ENCODE peak calls at places on chromosome 1, in eight cellular contexts. F, H, G, K, Z, Q, Y and T are unnamed samples.

GRCh38 chr1:24903560-24903954 is 26.5 kb downstream of the RUNX3 start:
- DNase-seq in F (no peak), H (no peak), G (no peak), K (no peak), Z (no peak), Q (no peak), Y (no peak), T (no peak)

GRCh38 chr1:229347528-229347927 is 4.7 kb upstream of the CCSAP start:
- DNase-seq in F (no peak), H (no peak), G (no peak), K (no peak), Z (no peak), Q (no peak), Y (no peak), T (no peak)

GRCh38 chr1:58815680-58816071 is 31.8 kb upstream of the JUN start:
- DNase-seq in F (no peak), H (no peak), G (no peak), K (peak), Z (no peak), Q (no peak), Y (no peak), T (no peak)

GRCh38 chr1:197180252-197180878 is 33.9 kb upstream of the ASPM start:
- DNase-seq in F (no peak), H (peak), G (no peak), K (no peak), Z (no peak), Q (no peak), Y (peak), T (no peak)

GRCh38 chr1:97423397-97423796 is 497.4 kb downstream of the DPYD start:
- DNase-seq in F (no peak), H (no peak), G (no peak), K (no peak), Z (no peak), Q (no peak), Y (no peak), T (no peak)

GRCh38 chr1:39089811-39090519 is 63.8 kb downstream of the NDUFS5 start:
- DNase-seq in F (no peak), H (no peak), G (no peak), K (peak), Z (no peak), Q (no peak), Y (no peak), T (peak)

GRCh38 chr1:215005078-215005477 is 77.5 kb upstream of the KCNK2 start:
- DNase-seq in F (no peak), H (no peak), G (no peak), K (peak), Z (no peak), Q (no peak), Y (peak), T (no peak)

GRCh38 chr1:2561898-2562895 is 6.0 kb downstream of the TNFRSF14 start:
- DNase-seq in F (no peak), H (no peak), G (peak), K (no peak), Z (no peak), Q (no peak), Y (no peak), T (no peak)